ENCODE peak calls at places on chromosomes 1 and 21, in nine cellular contexts. Y is B cell, R is A549, O is cerebellum, W is left cardiac atrium, K is NCI-H2029, A is astrocyte of the spinal cord, T is T follicular helper cell, S is tibial nerve. N is an unnamed sample.

GRCh38 chr1:185108324-185108723 is 48.4 kb downstream of the TRMT1L start:
- DNase-seq in Y (no peak), R (no peak), O (no peak), W (no peak), K (no peak), A (peak), T (no peak), S (no peak), N (no peak)

GRCh38 chr1:63405021-63405420 is 37.6 kb downstream of the ALG6 start:
- DNase-seq in Y (no peak), R (no peak), O (no peak), W (no peak), K (peak), A (no peak), T (no peak), S (no peak), N (no peak)

GRCh38 chr1:55974714-55975441 is 604.5 kb downstream of the PLPP3 start:
- DNase-seq in Y (no peak), R (no peak), O (no peak), W (no peak), K (no peak), A (peak), T (no peak), S (no peak), N (no peak)

GRCh38 chr21:44420416-44421205 is 34.7 kb upstream of the LRRC3 start:
- DNase-seq in Y (no peak), R (no peak), O (no peak), W (no peak), K (no peak), A (no peak), T (no peak), S (no peak), N (no peak)

GRCh38 chr1:153697191-153697872 is 18.8 kb downstream of the NPR1 start:
- DNase-seq in Y (no peak), R (no peak), O (no peak), W (peak), K (no peak), A (no peak), T (no peak), S (no peak), N (no peak)

GRCh38 chr1:25381041-25381440 is 39.6 kb downstream of the RHCE start:
- DNase-seq in Y (no peak), R (no peak), O (no peak), W (no peak), K (no peak), A (no peak), T (no peak), S (no peak), N (no peak)

GRCh38 chr1:61081637-61082335 is 575 bp upstream of the NFIA start:
- DNase-seq in Y (peak), R (peak), O (no peak), W (peak), K (peak), A (peak), T (peak), S (no peak), N (peak)

GRCh38 chr1:229380514-229381160 is 37.8 kb upstream of the CCSAP start:
- DNase-seq in Y (no peak), R (no peak), O (no peak), W (no peak), K (no peak), A (no peak), T (no peak), S (no peak), N (no peak)

GRCh38 chr1:33791251-33791650 is 72.6 kb upstream of the HMGB4 start:
- DNase-seq in Y (no peak), R (no peak), O (no peak), W (no peak), K (no peak), A (no peak), T (no peak), S (no peak), N (no peak)

GRCh38 chr1:60765204-60765603 is 317.2 kb upstream of the NFIA start:
- DNase-seq in Y (no peak), R (no peak), O (no peak), W (no peak), K (peak), A (peak), T (no peak), S (no peak), N (no peak)

GRCh38 chr21:35340273-35340672 is 291.2 kb upstream of the RUNX1 start:
- DNase-seq in Y (no peak), R (no peak), O (no peak), W (no peak), K (no peak), A (no peak), T (no peak), S (no peak), N (no peak)

GRCh38 chr1:175133693-175134435 is 58.7 kb downstream of the KIAA0040 start:
- DNase-seq in Y (no peak), R (no peak), O (no peak), W (no peak), K (no peak), A (no peak), T (no peak), S (no peak), N (no peak)

GRCh38 chr21:29237110-29238051 is 61.3 kb upstream of the BACH1 start:
- DNase-seq in Y (peak), R (no peak), O (peak), W (peak), K (no peak), A (no peak), T (no peak), S (no peak), N (no peak)

GRCh38 chr1:111938123-111938522 is 51.3 kb downstream of the KCND3 start:
- DNase-seq in Y (no peak), R (no peak), O (no peak), W (no peak), K (peak), A (no peak), T (no peak), S (no peak), N (no peak)

GRCh38 chr1:205237526-205238484 is 10.1 kb downstream of the TMCC2 start:
- DNase-seq in Y (no peak), R (no peak), O (peak), W (no peak), K (no peak), A (no peak), T (no peak), S (no peak), N (no peak)

GRCh38 chr1:156704930-156705320 is 458 bp downstream of the CRABP2 start:
- DNase-seq in Y (no peak), R (peak), O (no peak), W (peak), K (no peak), A (peak), T (no peak), S (peak), N (peak)

GRCh38 chr1:115874929-115875328 is 34.0 kb upstream of the NHLH2 start:
- DNase-seq in Y (no peak), R (no peak), O (no peak), W (no peak), K (no peak), A (peak), T (no peak), S (no peak), N (no peak)

GRCh38 chr1:207463021-207463420 is 8.9 kb downstream of the CR2 start:
- DNase-seq in Y (no peak), R (no peak), O (no peak), W (no peak), K (no peak), A (no peak), T (no peak), S (no peak), N (no peak)

GRCh38 chr1:215599418-215599817 is 32.3 kb downstream of the KCTD3 start:
- DNase-seq in Y (no peak), R (no peak), O (no peak), W (no peak), K (no peak), A (peak), T (no peak), S (no peak), N (no peak)

GRCh38 chr1:174812026-174812425 is 187.7 kb upstream of the CACYBP start:
- DNase-seq in Y (no peak), R (no peak), O (no peak), W (no peak), K (no peak), A (no peak), T (no peak), S (no peak), N (no peak)

GRCh38 chr1:64087768-64088167 is 115.7 kb upstream of the UBE2U start:
- DNase-seq in Y (no peak), R (no peak), O (no peak), W (no peak), K (no peak), A (peak), T (no peak), S (no peak), N (no peak)

GRCh38 chr1:42439940-42440339 is 15.9 kb downstream of the ZMYND12 start:
- DNase-seq in Y (no peak), R (no peak), O (no peak), W (no peak), K (peak), A (peak), T (no peak), S (no peak), N (no peak)

GRCh38 chr1:66570196-66570595 is 36.2 kb downstream of the SGIP1 start:
- DNase-seq in Y (no peak), R (no peak), O (no peak), W (no peak), K (no peak), A (no peak), T (no peak), S (no peak), N (no peak)

GRCh38 chr21:43317254-43317748 is 109.6 kb downstream of the SIK1 start:
- DNase-seq in Y (no peak), R (no peak), O (no peak), W (no peak), K (no peak), A (no peak), T (no peak), S (no peak), N (no peak)

GRCh38 chr21:34278451-34278850 is 85.4 kb upstream of the KCNE2 start:
- DNase-seq in Y (no peak), R (no peak), O (no peak), W (no peak), K (no peak), A (no peak), T (no peak), S (no peak), N (no peak)

GRCh38 chr1:1135339-1136111 is 19.6 kb upstream of the C1orf159 start:
- DNase-seq in Y (peak), R (no peak), O (no peak), W (no peak), K (no peak), A (no peak), T (no peak), S (no peak), N (no peak)

GRCh38 chr1:89692601-89693503 is 59.9 kb downstream of the LRRC8C start:
- DNase-seq in Y (peak), R (no peak), O (no peak), W (peak), K (no peak), A (no peak), T (no peak), S (no peak), N (no peak)

GRCh38 chr1:91724644-91725043 is 161.3 kb downstream of the TGFBR3 start:
- DNase-seq in Y (no peak), R (no peak), O (no peak), W (no peak), K (no peak), A (no peak), T (no peak), S (no peak), N (no peak)

GRCh38 chr1:63968663-63969460 is 195.0 kb downstream of the ROR1 start:
- DNase-seq in Y (no peak), R (no peak), O (no peak), W (peak), K (no peak), A (no peak), T (no peak), S (no peak), N (no peak)

GRCh38 chr1:24374891-24375786 is 38.4 kb downstream of the STPG1 start:
- DNase-seq in Y (no peak), R (no peak), O (peak), W (no peak), K (no peak), A (peak), T (no peak), S (no peak), N (no peak)

GRCh38 chr1:197807216-197807615 is 31.9 kb upstream of the DENND1B start:
- DNase-seq in Y (no peak), R (no peak), O (no peak), W (no peak), K (no peak), A (no peak), T (no peak), S (no peak), N (no peak)

GRCh38 chr1:199220046-199220445 is 581.2 kb downstream of the PTPRC start:
- DNase-seq in Y (no peak), R (no peak), O (no peak), W (no peak), K (no peak), A (no peak), T (no peak), S (no peak), N (no peak)

GRCh38 chr1:241902376-241903067 is 54.5 kb downstream of the EXO1 start:
- DNase-seq in Y (no peak), R (no peak), O (no peak), W (no peak), K (no peak), A (peak), T (no peak), S (no peak), N (no peak)

GRCh38 chr1:24149854-24150227 is 6.9 kb upstream of the IL22RA1 start:
- DNase-seq in Y (no peak), R (peak), O (no peak), W (peak), K (no peak), A (peak), T (no peak), S (no peak), N (no peak)

N was measured in T-helper 9 cell.